ENCODE peak calls at places on chromosome 4, in four cellular contexts. I is sciatic nerve, S is esophagus squamous epithelium, D is NCI-H1092. F is an unnamed sample.

GRCh38 chr4:89617256-89617655 is 219.7 kb downstream of the SNCA start:
- DNase-seq in I (no peak), S (no peak), D (no peak), F (no peak)

GRCh38 chr4:185222598-185222997 is 13.2 kb downstream of the SNX25 start:
- DNase-seq in I (no peak), S (no peak), D (no peak), F (no peak)

GRCh38 chr4:149738156-149738555 is 77.5 kb downstream of the IQCM start:
- DNase-seq in I (no peak), S (no peak), D (no peak), F (no peak)

GRCh38 chr4:174398728-174399127 is 115.0 kb downstream of the CEP44 start:
- DNase-seq in I (no peak), S (no peak), D (no peak), F (no peak)

GRCh38 chr4:22129454-22130075 is 181.0 kb upstream of the KCNIP4 start:
- DNase-seq in I (no peak), S (no peak), D (no peak), F (no peak)

GRCh38 chr4:107258359-107258758 is 222.2 kb upstream of the DKK2 start:
- DNase-seq in I (no peak), S (no peak), D (no peak), F (no peak)

GRCh38 chr4:982291-982690 is 4.6 kb upstream of the IDUA start:
- DNase-seq in I (no peak), S (no peak), D (no peak), F (no peak)

GRCh38 chr4:159464302-159464701 is 361.4 kb downstream of the RAPGEF2 start:
- DNase-seq in I (no peak), S (no peak), D (no peak), F (no peak)

GRCh38 chr4:106369456-106370060 is 980 bp upstream of the GIMD1 start:
- DNase-seq in I (no peak), S (no peak), D (no peak), F (no peak)

GRCh38 chr4:78480286-78480685 is 71.3 kb upstream of the ANXA3 start:
- DNase-seq in I (no peak), S (no peak), D (no peak), F (no peak)

GRCh38 chr4:145785391-145786008 is 105.6 kb downstream of the C4orf51 start:
- DNase-seq in I (no peak), S (no peak), D (no peak), F (no peak)

GRCh38 chr4:77044458-77045124 is 31.2 kb downstream of the CCNI start:
- DNase-seq in I (no peak), S (no peak), D (no peak), F (no peak)

GRCh38 chr4:140756292-140757219 is at the start of gene TBC1D9:
- DNase-seq in I (peak; percentile 82), S (peak; percentile 20), D (peak; percentile 67), F (peak; percentile 85)

GRCh38 chr4:179097741-179098140 is 1655.5 kb upstream of the AGA start:
- DNase-seq in I (no peak), S (no peak), D (no peak), F (no peak)

GRCh38 chr4:62454535-62454934 is 1254.4 kb downstream of the ADGRL3 start:
- DNase-seq in I (no peak), S (no peak), D (no peak), F (no peak)

GRCh38 chr4:63049726-63050125 is 1359.5 kb downstream of the TECRL start:
- DNase-seq in I (no peak), S (no peak), D (no peak), F (no peak)

F was measured in ovary.